ENCODE peak calls at places on chromosomes 2 and 18, in six cellular contexts. K, R, P, X, Z and T are unnamed samples.

GRCh38 chr18:68439672-68440071 is 275.2 kb downstream of the TMX3 start:
- DNase-seq in K (no peak), R (no peak), P (no peak), X (no peak), Z (no peak), T (no peak)

GRCh38 chr2:144424559-144425240 is 95.2 kb downstream of the ZEB2 start:
- DNase-seq in K (no peak), R (no peak), P (no peak), X (no peak), Z (no peak), T (no peak)

GRCh38 chr2:217733461-217733860 is 269.3 kb downstream of the TNS1 start:
- DNase-seq in K (no peak), R (no peak), P (no peak), X (peak; percentile 34), Z (no peak), T (no peak)

GRCh38 chr2:181426687-181427086 is 30.5 kb upstream of the ITGA4 start:
- DNase-seq in K (no peak), R (no peak), P (no peak), X (no peak), Z (no peak), T (no peak)

GRCh38 chr2:30331869-30332268 is 100.5 kb downstream of the LBH start:
- DNase-seq in K (no peak), R (no peak), P (no peak), X (no peak), Z (no peak), T (no peak)

GRCh38 chr18:7824970-7825369 is 257.9 kb downstream of the PTPRM start:
- DNase-seq in K (no peak), R (no peak), P (no peak), X (no peak), Z (no peak), T (no peak)

GRCh38 chr2:160353166-160353565 is 140.4 kb downstream of the RBMS1 start:
- DNase-seq in K (no peak), R (no peak), P (no peak), X (no peak), Z (no peak), T (no peak)

GRCh38 chr2:96945011-96945410 is 41.4 kb downstream of the FAM178B start:
- DNase-seq in K (no peak), R (no peak), P (no peak), X (no peak), Z (no peak), T (no peak)

GRCh38 chr2:196591621-196592022 is 47.9 kb upstream of the CCDC150 start:
- DNase-seq in K (no peak), R (peak; percentile 41), P (no peak), X (no peak), Z (no peak), T (no peak)

GRCh38 chr2:88959480-88960204 is 268.2 kb downstream of the RPIA start:
- DNase-seq in K (no peak), R (no peak), P (no peak), X (no peak), Z (no peak), T (no peak)

GRCh38 chr18:7789853-7790552 is 222.9 kb downstream of the PTPRM start:
- DNase-seq in K (no peak), R (peak; percentile 33), P (no peak), X (peak; percentile 33), Z (peak; percentile 31), T (no peak)

GRCh38 chr2:120878970-120879369 is 143.3 kb downstream of the GLI2 start:
- DNase-seq in K (no peak), R (no peak), P (no peak), X (no peak), Z (no peak), T (no peak)

GRCh38 chr2:168849610-168850009 is 40.6 kb downstream of the SPC25 start:
- DNase-seq in K (no peak), R (peak; percentile 32), P (no peak), X (peak; percentile 33), Z (peak; percentile 73), T (no peak)

GRCh38 chr2:231707625-231708049 is 688 bp upstream of the PTMA start:
- DNase-seq in K (no peak), R (peak; percentile 53), P (no peak), X (no peak), Z (no peak), T (no peak)

GRCh38 chr2:75592028-75592427 is 31.3 kb upstream of the EVA1A start:
- DNase-seq in K (no peak), R (no peak), P (no peak), X (no peak), Z (peak; percentile 41), T (no peak)

GRCh38 chr2:122519366-122519765 is 763.9 kb downstream of the TSN start:
- DNase-seq in K (no peak), R (no peak), P (no peak), X (no peak), Z (peak; percentile 6), T (no peak)

GRCh38 chr2:149200109-149200520 is 130.3 kb upstream of the LYPD6 start:
- DNase-seq in K (no peak), R (no peak), P (peak; percentile 7), X (no peak), Z (no peak), T (no peak)

GRCh38 chr18:63132819-63133200 is 186.8 kb downstream of the BCL2 start:
- DNase-seq in K (no peak), R (no peak), P (no peak), X (peak; percentile 41), Z (no peak), T (no peak)

GRCh38 chr2:220815698-220816097 is 756.4 kb downstream of the EPHA4 start:
- DNase-seq in K (no peak), R (no peak), P (no peak), X (no peak), Z (no peak), T (no peak)

GRCh38 chr2:150787353-150788098 is 300.1 kb upstream of the RND3 start:
- DNase-seq in K (no peak), R (no peak), P (no peak), X (no peak), Z (no peak), T (no peak)

GRCh38 chr2:18771212-18771611 is 181.8 kb upstream of the NT5C1B start:
- DNase-seq in K (no peak), R (no peak), P (no peak), X (no peak), Z (peak; percentile 46), T (no peak)

GRCh38 chr18:25648724-25649260 is 296.8 kb upstream of the ZNF521 start:
- DNase-seq in K (no peak), R (no peak), P (no peak), X (no peak), Z (no peak), T (no peak)

GRCh38 chr18:46071894-46072867 is at the start of gene PSTPIP2:
- DNase-seq in K (peak; percentile 96), R (peak; percentile 84), P (no peak), X (peak; percentile 81), Z (no peak), T (peak; percentile 84)

GRCh38 chr2:240930096-240930630 is 24.0 kb downstream of the CROCC2 start:
- DNase-seq in K (no peak), R (peak; percentile 32), P (no peak), X (peak; percentile 11), Z (no peak), T (peak; percentile 36)

GRCh38 chr18:23573948-23574431 is 12.3 kb downstream of the NPC1 start:
- DNase-seq in K (no peak), R (no peak), P (no peak), X (no peak), Z (no peak), T (no peak)

GRCh38 chr18:42892181-42892580 is 223.3 kb downstream of the RIT2 start:
- DNase-seq in K (no peak), R (no peak), P (no peak), X (no peak), Z (no peak), T (no peak)

DNA sequence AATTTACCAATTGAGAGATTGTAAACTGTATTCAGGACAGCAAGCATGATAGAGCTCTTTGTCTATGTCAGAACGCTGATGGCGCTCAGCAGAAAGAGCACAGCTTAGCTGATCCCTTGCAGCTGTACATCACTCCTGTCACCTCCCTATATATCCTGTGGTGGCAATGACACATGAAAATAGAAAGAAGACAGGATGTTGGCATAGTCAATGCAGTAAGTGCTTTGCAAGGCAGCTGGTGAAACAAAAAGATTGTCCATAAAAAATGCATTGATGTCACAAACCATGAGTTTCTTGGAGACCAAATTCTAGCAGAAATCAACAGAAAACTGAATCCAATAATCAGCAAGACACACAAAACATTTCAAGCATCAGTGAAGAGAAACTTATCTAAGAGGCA is 221.5 kb downstream of the RIT2 start:
- DNase-seq in K (no peak), R (no peak), P (no peak), X (no peak), Z (no peak), T (no peak)
- H3K4me3 ChIP-seq in K (no peak overlapping the region), R (no peak overlapping the region), P (no peak overlapping the region), X (no peak overlapping the region), Z (no peak overlapping the region), T (no peak overlapping the region)

DNA sequence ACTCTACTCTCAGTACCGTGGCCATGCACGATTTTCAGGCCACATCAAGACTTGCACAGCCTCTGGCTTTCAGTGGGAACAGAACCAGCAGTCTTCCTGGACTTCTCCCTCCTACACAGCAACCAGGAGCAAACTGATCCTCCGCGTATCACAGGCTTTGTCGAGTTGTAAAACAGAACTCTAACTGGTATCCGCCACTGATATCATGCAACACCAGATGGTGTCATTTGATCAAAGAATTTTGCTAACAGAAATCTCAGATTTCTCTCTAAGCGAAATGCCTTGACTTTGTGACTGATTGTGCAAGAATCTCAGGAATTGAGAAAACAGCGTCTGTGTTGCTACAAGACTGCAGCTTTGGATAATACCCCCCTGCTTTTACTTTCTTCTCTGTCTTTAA is 85.7 kb downstream of the COPS8 start:
- DNase-seq in K (no peak), R (no peak), P (no peak), X (no peak), Z (no peak), T (peak; percentile 83)
- TF ChIP-seq POLR2AphosphoS5 in K (no peak), R (peak; percentile 26), P (no peak), X (peak; percentile 22), Z (no peak), T (peak; percentile 58)

GRCh38 chr2:213104903-213105202 is 46.6 kb downstream of the IKZF2 start:
- DNase-seq in K (no peak), R (no peak), P (no peak), X (no peak), Z (no peak), T (no peak)
- H3K4me3 ChIP-seq in K (no peak overlapping the region), R (no peak overlapping the region), P (no peak overlapping the region), X (no peak overlapping the region), Z (no peak overlapping the region), T (no peak overlapping the region)

GRCh38 chr2:215850380-215850779 is 163.0 kb downstream of the MREG start:
- DNase-seq in K (no peak), R (no peak), P (no peak), X (no peak), Z (no peak), T (no peak)
- TF ChIP-seq POLR2AphosphoS5 in K (no peak), R (no peak), P (no peak), X (no peak), Z (no peak), T (no peak)

GRCh38 chr2:224946911-224947310 is 95.4 kb downstream of the DOCK10 start:
- DNase-seq in K (no peak), R (no peak), P (no peak), X (no peak), Z (no peak), T (no peak)
- H3K4me3 ChIP-seq in K (peak overlapping the region; percentile 38), R (no peak overlapping the region), P (peak overlapping the region; percentile 33), X (no peak overlapping the region), Z (no peak overlapping the region), T (no peak overlapping the region)